ENCODE peak calls at places on chromosomes 4 and X, in eight cellular contexts. M, E, X, N, D, U, Z and R are unnamed samples.

GRCh38 chr4:180437601-180438000 is 1805.6 kb upstream of the TENM3 start:
- DNase-seq in E (no peak), X (no peak), Z (no peak), U (no peak), M (no peak), D (no peak), N (no peak), R (no peak)

GRCh38 chr4:119315036-119315435 is 6.9 kb downstream of the FABP2 start:
- DNase-seq in Z (no peak), U (no peak), N (peak), D (no peak), M (no peak), X (no peak), E (no peak), R (no peak)

GRCh38 chr4:47451657-47452056 is 11.8 kb downstream of the COMMD8 start:
- DNase-seq in X (peak), U (no peak), M (no peak), N (peak), E (no peak), Z (no peak), D (no peak), R (no peak)

GRCh38 chrX:49198540-49199314 is 1.3 kb downstream of the SYP start:
- DNase-seq in M (no peak), E (no peak), D (no peak), U (no peak), X (no peak), Z (no peak), N (no peak), R (no peak)

GRCh38 chr4:176404591-176404990 is 84.8 kb downstream of the SPCS3 start:
- DNase-seq in M (no peak), Z (no peak), X (peak), N (peak), U (no peak), D (no peak), E (no peak), R (no peak)

GRCh38 chr4:169062861-169063197 is 52.8 kb upstream of the CBR4 start:
- DNase-seq in X (no peak), Z (no peak), U (no peak), E (no peak), N (no peak), M (no peak), D (peak), R (no peak)

GRCh38 chr4:5370286-5370685 is 319.0 kb downstream of the STK32B start:
- DNase-seq in N (peak), E (no peak), U (no peak), M (no peak), X (peak), Z (no peak), D (no peak), R (no peak)

GRCh38 chr4:150262611-150263010 is 184.4 kb downstream of the DCLK2 start:
- DNase-seq in D (no peak), X (no peak), Z (no peak), M (no peak), U (no peak), E (no peak), N (no peak), R (peak)

GRCh38 chr4:153117554-153117953 is 86.7 kb upstream of the TRIM2 start:
- DNase-seq in M (no peak), E (no peak), N (no peak), U (no peak), Z (no peak), X (no peak), D (no peak), R (no peak)

GRCh38 chr4:74632634-74633033 is 161.7 kb downstream of the BTC start:
- DNase-seq in N (peak), D (no peak), U (no peak), M (peak), Z (peak), E (no peak), X (peak), R (no peak)

GRCh38 chrX:37425370-37425769 is 76.2 kb downstream of the PRRG1 start:
- DNase-seq in X (peak), U (no peak), Z (no peak), M (no peak), E (no peak), N (no peak), D (no peak), R (no peak)

GRCh38 chr4:85496933-85497332 is 22.0 kb downstream of the ARHGAP24 start:
- DNase-seq in D (no peak), U (no peak), X (no peak), E (no peak), N (peak), Z (no peak), M (no peak), R (no peak)

GRCh38 chrX:72031118-72031517 is 100.6 kb downstream of the RTL5 start:
- DNase-seq in U (no peak), D (no peak), M (no peak), X (no peak), E (no peak), N (no peak), Z (no peak), R (no peak)

GRCh38 chr4:159175165-159175988 is 72.5 kb downstream of the RAPGEF2 start:
- DNase-seq in X (peak), D (peak), U (peak), N (peak), E (peak), M (peak), Z (peak), R (peak)

GRCh38 chrX:40151211-40152172 is 53.7 kb upstream of the BCOR start:
- DNase-seq in E (peak), D (peak), N (no peak), U (peak), Z (peak), M (no peak), X (no peak), R (peak)

GRCh38 chrX:120768254-120768653 is 107.4 kb downstream of the CT47B1 start:
- DNase-seq in D (no peak), U (no peak), E (no peak), Z (no peak), X (no peak), N (peak), M (no peak), R (no peak)

GRCh38 chrX:120773801-120774200 is 101.9 kb downstream of the CT47B1 start:
- DNase-seq in Z (no peak), M (no peak), X (no peak), N (no peak), E (no peak), D (no peak), U (no peak), R (no peak)

GRCh38 chrX:120774611-120775010 is 101.1 kb downstream of the CT47B1 start:
- DNase-seq in N (peak), X (no peak), M (no peak), U (no peak), Z (no peak), E (no peak), D (no peak), R (no peak)

GRCh38 chrX:120768681-120769080 is 107.0 kb downstream of the CT47B1 start:
- DNase-seq in N (peak), Z (no peak), E (no peak), U (no peak), D (no peak), M (no peak), X (peak), R (no peak)

DNA sequence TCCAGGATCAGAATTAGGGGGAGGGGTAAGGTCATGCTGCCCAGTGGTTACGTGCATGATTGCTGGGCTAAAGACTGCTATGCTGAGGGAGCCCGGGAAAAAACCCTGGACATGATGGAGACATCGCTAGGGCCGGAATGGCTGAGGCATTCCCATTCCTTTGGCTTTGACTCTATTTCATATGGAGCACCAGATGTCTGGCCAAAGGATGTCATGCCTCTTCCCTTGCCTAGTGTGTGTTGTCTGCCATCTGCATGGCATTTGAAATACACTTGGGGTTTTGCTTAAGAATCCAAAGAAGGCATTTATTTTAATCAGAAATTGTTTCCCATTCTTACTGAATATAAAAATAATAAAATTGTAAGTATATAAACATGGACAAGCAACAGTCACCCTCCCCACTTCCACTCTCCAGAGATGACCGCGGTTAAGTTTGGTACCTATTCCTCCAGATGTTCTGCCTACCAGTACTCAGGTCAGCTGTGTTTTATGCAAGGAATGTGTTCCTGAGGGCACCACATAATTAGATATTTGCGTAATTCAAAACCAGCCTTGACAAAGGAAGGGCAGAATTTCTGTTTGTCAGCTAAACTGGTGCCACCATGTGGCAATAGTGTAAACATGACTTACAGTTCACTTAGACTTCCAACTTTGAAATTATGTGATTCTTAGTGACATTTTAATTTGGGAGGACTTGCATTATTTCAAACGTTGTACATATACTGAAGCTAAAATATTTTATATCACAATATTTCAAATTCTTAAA is 105.9 kb downstream of the CT47B1 start:
- DNase-seq in M (peak), X (peak), N (peak), Z (no peak), D (peak), U (no peak), E (no peak), R (no peak)
- TF ChIP-seq CTCF in M (no peak), X (peak), N (peak), Z (no peak), D (peak), U (peak), E (no peak), R (no peak)

DNA sequence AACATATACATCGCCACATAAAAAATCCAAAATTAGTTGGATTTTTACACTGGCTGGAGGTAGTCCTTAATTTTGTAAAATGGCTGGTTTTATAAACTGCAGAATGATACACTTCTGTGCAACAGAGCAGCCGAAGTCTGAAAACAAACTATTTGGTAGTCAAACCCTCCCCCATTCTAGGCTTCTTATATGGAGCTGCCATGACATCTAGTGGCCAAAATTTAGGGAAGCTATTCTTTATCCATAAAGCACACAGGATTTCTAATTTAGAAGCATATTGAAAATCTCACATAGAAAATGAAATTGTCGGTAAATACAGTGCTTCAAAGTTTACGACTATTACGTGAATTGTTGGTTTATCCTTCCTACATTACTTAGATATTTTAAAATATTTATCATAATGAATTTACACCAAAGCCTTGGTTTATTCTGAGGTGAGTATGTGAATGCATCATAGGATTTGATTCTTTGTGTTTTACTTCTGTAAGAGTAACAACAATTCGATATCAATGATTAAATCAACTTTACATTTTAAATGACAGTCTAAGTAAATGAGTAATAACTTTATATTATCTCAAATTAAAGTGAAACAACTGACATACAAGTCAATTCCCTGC is 113.4 kb upstream of the FAM241A start:
- DNase-seq in E (no peak), M (peak), D (peak), Z (no peak), U (no peak), X (peak), N (peak), R (peak)
- TF ChIP-seq CTCF in E (no peak), M (peak), D (peak), Z (peak), U (peak), X (peak), N (peak), R (peak)

GRCh38 chrX:17359500-17359899 is 15.5 kb upstream of the NHS start:
- DNase-seq in D (no peak), X (no peak), U (no peak), N (peak), Z (no peak), M (no peak), E (no peak), R (no peak)

GRCh38 chrX:17355976-17356375 is 19.0 kb upstream of the NHS start:
- DNase-seq in E (no peak), U (peak), Z (no peak), M (no peak), D (no peak), X (no peak), N (no peak), R (no peak)

DNA sequence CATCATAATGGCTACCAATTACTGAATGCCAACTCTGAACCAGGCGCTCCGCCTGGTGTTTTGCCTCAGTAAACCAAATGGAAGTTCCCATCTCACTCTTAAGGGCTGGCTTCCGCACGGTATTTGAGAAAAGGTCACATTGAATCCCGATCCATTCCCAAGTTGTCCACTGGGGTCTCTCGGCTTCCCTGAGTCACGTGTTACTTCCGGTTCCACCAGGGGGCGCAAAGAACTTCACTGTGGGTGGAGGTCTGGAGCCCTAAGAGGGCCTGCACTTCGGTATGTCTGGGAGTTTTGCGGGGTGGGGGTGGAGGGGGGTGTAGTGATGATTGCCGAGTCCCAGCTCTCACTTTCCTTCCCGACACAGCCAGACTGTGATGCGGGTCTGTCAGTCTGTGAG is 13.4 kb upstream of the NHS start:
- DNase-seq in M (peak), E (peak), N (peak), D (no peak), Z (no peak), U (peak), X (no peak), R (peak)
- TF ChIP-seq CTCF in M (peak), E (no peak), N (peak), D (peak), Z (no peak), U (peak), X (peak), R (peak)

DNA sequence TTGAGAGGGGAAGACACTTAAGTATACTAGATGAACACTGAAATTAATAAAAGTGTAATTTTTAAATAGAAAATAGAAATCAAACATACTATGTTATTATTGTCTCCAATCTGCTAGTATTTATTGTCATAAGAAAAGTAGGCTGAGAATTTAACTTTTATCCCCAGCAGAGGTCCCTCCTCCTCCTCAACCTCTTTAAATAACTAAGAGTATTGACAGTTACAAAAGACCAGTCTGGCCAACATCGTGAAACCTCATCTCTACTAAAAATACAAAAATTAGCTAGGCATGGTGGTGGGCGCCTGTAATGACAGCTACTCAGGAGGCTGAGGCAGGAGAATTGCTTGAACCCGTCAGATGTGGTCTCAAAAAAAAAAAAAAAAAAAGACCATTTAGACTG is 4.1 kb downstream of the SLC30A9 start:
- DNase-seq in N (no peak), D (no peak), U (no peak), Z (no peak), M (no peak), E (no peak), X (no peak), R (no peak)
- TF ChIP-seq CTCF in N (no peak), D (no peak), U (peak), Z (no peak), M (no peak), E (no peak), X (no peak), R (no peak)

GRCh38 chrX:151004085-151004484 is 20.9 kb downstream of the HMGB3 start:
- DNase-seq in D (no peak), E (no peak), Z (no peak), X (no peak), M (no peak), U (no peak), N (peak), R (no peak)
- TF ChIP-seq CTCF in D (no peak), E (no peak), Z (no peak), X (peak), M (no peak), U (peak), N (no peak), R (no peak)

GRCh38 chrX:131626681-131627296 is 82.9 kb downstream of the OR13H1 start:
- DNase-seq in N (peak), M (no peak), D (peak), U (no peak), E (no peak), X (no peak), Z (no peak), R (no peak)
- TF ChIP-seq CTCF in N (peak), M (no peak), D (peak), U (peak), E (no peak), X (no peak), Z (no peak), R (peak)

DNA sequence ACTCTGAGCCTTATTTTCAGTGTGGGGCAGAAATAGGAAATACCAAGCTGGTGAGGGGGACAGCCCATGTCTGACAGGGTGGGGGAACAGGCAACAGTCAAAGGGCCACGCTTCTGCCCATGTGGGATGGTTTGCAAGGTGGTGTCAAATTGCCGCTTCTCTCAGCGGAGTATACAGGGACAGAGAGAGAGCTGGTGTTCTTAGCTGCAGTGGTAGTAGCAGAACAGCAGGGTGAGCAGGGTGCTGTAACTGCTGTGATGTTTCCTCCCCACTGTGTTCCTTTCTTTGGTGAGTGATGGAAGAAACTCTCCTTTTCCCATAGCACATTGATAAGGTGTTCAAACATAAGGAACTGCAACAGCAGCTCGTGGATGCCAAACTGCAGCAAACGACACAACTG is 37.9 kb downstream of the RBBP7 start:
- DNase-seq in Z (no peak), E (no peak), D (no peak), U (no peak), M (no peak), X (no peak), N (no peak), R (peak)
- TF ChIP-seq CTCF in Z (no peak), E (no peak), D (no peak), U (no peak), M (no peak), X (peak), N (no peak), R (no peak)